ENCODE peak calls at places on chromosomes 11 and 22, in ten cellular contexts. U, D, W, G, P, X, F, Q, N and O are unnamed samples.
A peak's percentile ranks its signal among the peaks of the same experiment; 100 is the strongest.

GRCh38 chr22:19810381-19811141 is 44.1 kb downstream of the GNB1L start:
- DNase-seq in U (peak; percentile 81), D (no peak), W (no peak), G (no peak), P (peak; percentile 1), X (peak; percentile 89), F (peak; percentile 19), Q (no peak), N (no peak), O (no peak)

GRCh38 chr11:68976563-68976962 is 4.2 kb downstream of the MRGPRD start:
- DNase-seq in U (peak; percentile 7), D (no peak), W (no peak), G (no peak), P (no peak), X (no peak), F (no peak), Q (no peak), N (no peak), O (no peak)

GRCh38 chr11:65899356-65900124 is 648 bp downstream of the FOSL1 start:
- DNase-seq in U (peak; percentile 81), D (peak; percentile 63), W (no peak), G (peak; percentile 61), P (peak; percentile 49), X (peak; percentile 79), F (no peak), Q (no peak), N (peak; percentile 80), O (peak; percentile 65)

GRCh38 chr22:24442352-24442744 is 14.9 kb downstream of the ADORA2A start:
- DNase-seq in U (no peak), D (no peak), W (no peak), G (no peak), P (no peak), X (no peak), F (no peak), Q (no peak), N (no peak), O (no peak)

GRCh38 chr11:132307309-132308020 is 937.0 kb downstream of the NTM start:
- DNase-seq in U (no peak), D (no peak), W (no peak), G (no peak), P (no peak), X (no peak), F (no peak), Q (no peak), N (no peak), O (no peak)

GRCh38 chr11:44006882-44007495 is 40.8 kb upstream of the ACCSL start:
- DNase-seq in U (no peak), D (no peak), W (no peak), G (no peak), P (no peak), X (no peak), F (no peak), Q (no peak), N (peak; percentile 51), O (no peak)

GRCh38 chr22:35842954-35843353 is 125.3 kb downstream of the APOL5 start:
- DNase-seq in U (peak; percentile 36), D (no peak), W (no peak), G (no peak), P (peak; percentile 40), X (peak; percentile 43), F (no peak), Q (peak; percentile 62), N (peak; percentile 36), O (no peak)

GRCh38 chr11:5992604-5993251 is 5.9 kb upstream of the OR52L1 start:
- DNase-seq in U (peak; percentile 7), D (no peak), W (no peak), G (no peak), P (no peak), X (no peak), F (no peak), Q (peak; percentile 13), N (no peak), O (peak; percentile 39)

GRCh38 chr22:23762866-23763578 is at the start of gene C22orf15:
- DNase-seq in U (peak; percentile 29), D (no peak), W (no peak), G (no peak), P (peak; percentile 57), X (peak; percentile 19), F (no peak), Q (no peak), N (no peak), O (no peak)

GRCh38 chr11:100546714-100547113 is 140.4 kb upstream of the ARHGAP42 start:
- DNase-seq in U (peak; percentile 28), D (no peak), W (no peak), G (no peak), P (no peak), X (peak; percentile 48), F (peak; percentile 49), Q (peak; percentile 21), N (no peak), O (no peak)

GRCh38 chr22:43013355-43014061 is 1.4 kb downstream of the PACSIN2 start:
- DNase-seq in U (no peak), D (no peak), W (no peak), G (no peak), P (no peak), X (peak; percentile 39), F (no peak), Q (no peak), N (no peak), O (no peak)

GRCh38 chr11:209275-210121 is 2.0 kb downstream of the RIC8A start:
- DNase-seq in U (no peak), D (no peak), W (no peak), G (peak; percentile 48), P (no peak), X (no peak), F (no peak), Q (no peak), N (no peak), O (no peak)

GRCh38 chr22:47032956-47033647 is 270.7 kb downstream of the TBC1D22A start:
- DNase-seq in U (no peak), D (no peak), W (no peak), G (no peak), P (no peak), X (no peak), F (no peak), Q (no peak), N (no peak), O (no peak)

GRCh38 chr11:115612331-115612730 is 108.1 kb upstream of the CADM1 start:
- DNase-seq in U (peak; percentile 50), D (no peak), W (no peak), G (no peak), P (no peak), X (no peak), F (no peak), Q (no peak), N (no peak), O (no peak)

GRCh38 chr22:36021649-36022048 is 7.0 kb downstream of the RBFOX2 start:
- DNase-seq in U (no peak), D (no peak), W (no peak), G (no peak), P (no peak), X (no peak), F (no peak), Q (no peak), N (no peak), O (no peak)

GRCh38 chr22:48494256-48494967 is 1333.3 kb downstream of the BRD1 start:
- DNase-seq in U (no peak), D (no peak), W (no peak), G (no peak), P (no peak), X (no peak), F (no peak), Q (no peak), N (no peak), O (no peak)

GRCh38 chr11:95426823-95427462 is 195.9 kb upstream of the SESN3 start:
- DNase-seq in U (no peak), D (no peak), W (no peak), G (no peak), P (no peak), X (no peak), F (no peak), Q (no peak), N (no peak), O (no peak)

GRCh38 chr11:62256281-62256680 is 13.7 kb upstream of the SCGB2A2 start:
- DNase-seq in U (no peak), D (no peak), W (no peak), G (no peak), P (no peak), X (no peak), F (no peak), Q (no peak), N (no peak), O (no peak)
- TF ChIP-seq CTCF in U (no peak), D (no peak), W (no peak), G (no peak), P (no peak), X (no peak), F (no peak), Q (no peak), N (no peak), O (no peak)

GRCh38 chr11:9384535-9385287 is at the start of gene IPO7:
- DNase-seq in U (peak; percentile 92), D (peak; percentile 90), W (peak; percentile 39), G (peak; percentile 86), P (peak; percentile 78), X (peak; percentile 93), F (peak; percentile 63), Q (peak; percentile 80), N (peak; percentile 95), O (peak; percentile 95)
- TF ChIP-seq CTCF in U (peak; percentile 47), D (no peak), W (peak; percentile 20), G (no peak), P (no peak), X (peak; percentile 45), F (peak; percentile 50), Q (peak; percentile 3), N (peak; percentile 39), O (no peak)

DNA sequence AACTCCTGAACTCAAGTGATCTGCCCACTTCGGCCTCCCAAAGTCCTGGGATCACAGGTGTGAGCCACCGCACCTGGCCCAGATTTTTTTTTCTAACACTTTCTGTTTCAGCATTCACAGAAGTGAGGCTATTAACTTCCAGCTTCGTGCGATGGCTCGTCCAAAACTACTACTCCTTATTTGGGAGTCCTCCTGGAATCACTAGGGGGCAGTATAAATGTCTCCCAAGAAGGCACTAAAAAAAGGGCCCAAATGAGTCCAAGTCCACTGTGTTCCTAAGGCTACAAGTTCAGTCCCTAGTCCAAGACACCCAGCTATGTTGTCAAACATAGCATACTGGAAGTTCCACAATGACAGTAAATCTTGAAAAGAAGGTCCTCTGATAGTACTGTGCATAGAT is 63.2 kb upstream of the BIRC3 start:
- DNase-seq in U (no peak), D (no peak), W (no peak), G (no peak), P (no peak), X (no peak), F (no peak), Q (peak; percentile 46), N (no peak), O (no peak)
- TF ChIP-seq CTCF in U (peak; percentile 17), D (peak; percentile 42), W (no peak), G (no peak), P (peak; percentile 33), X (no peak), F (peak; percentile 25), Q (peak; percentile 13), N (peak; percentile 24), O (no peak)

GRCh38 chr11:82229346-82229745 is 504.3 kb downstream of the FAM181B start:
- DNase-seq in U (no peak), D (peak; percentile 1), W (no peak), G (no peak), P (no peak), X (peak; percentile 33), F (no peak), Q (no peak), N (no peak), O (no peak)
- TF ChIP-seq CTCF in U (peak; percentile 38), D (peak; percentile 32), W (peak; percentile 11), G (no peak), P (peak; percentile 40), X (peak; percentile 35), F (peak; percentile 35), Q (no peak), N (peak; percentile 24), O (peak; percentile 6)

GRCh38 chr11:14413307-14414072 is 54.5 kb upstream of the RRAS2 start:
- DNase-seq in U (peak; percentile 58), D (no peak), W (no peak), G (no peak), P (peak; percentile 36), X (peak; percentile 58), F (no peak), Q (no peak), N (peak; percentile 64), O (no peak)
- TF ChIP-seq CTCF in U (peak; percentile 33), D (peak; percentile 23), W (no peak), G (no peak), P (peak; percentile 54), X (peak; percentile 29), F (no peak), Q (no peak), N (peak; percentile 33), O (no peak)